ENCODE peak calls at places on chromosomes 11 and 22, in ten cellular contexts. One of them, this sample, is unnamed.

GRCh38 chr11:133529807-133530500 is 2.3 kb downstream of the OPCML start:
- DNase-seq in stimulated activated CD4-positive, alpha-beta T cell treated with anti-CD3 and anti-CD28 coated beads, Interleukin-1b, Interleukin-23, amount 100 ng/mL, for 4 hours: no peak
- DNase-seq in T-helper 1 cell: no peak
- DNase-seq in HFFc6: no peak
- DNase-seq in activated CD4-positive, alpha-beta T cell treated with anti-CD3 and anti-CD28 coated beads for 48 hours: no peak
- DNase-seq in IMR-90: no peak
- DNase-seq in nephron progenitor cell: no peak
- DNase-seq in GM10248: no peak
- DNase-seq in ACHN: no peak
- DNase-seq in NCI-H510A treated with DMSO at 0.1 percent for 48 hours: no peak
- DNase-seq in this sample: no peak

GRCh38 chr11:10653242-10653641 is 40.3 kb downstream of the IRAG1 start:
- DNase-seq in stimulated activated CD4-positive, alpha-beta T cell treated with anti-CD3 and anti-CD28 coated beads, Interleukin-1b, Interleukin-23, amount 100 ng/mL, for 4 hours: no peak
- DNase-seq in T-helper 1 cell: no peak
- DNase-seq in HFFc6: no peak
- DNase-seq in activated CD4-positive, alpha-beta T cell treated with anti-CD3 and anti-CD28 coated beads for 48 hours: no peak
- DNase-seq in IMR-90: no peak
- DNase-seq in nephron progenitor cell: no peak
- DNase-seq in GM10248: no peak
- DNase-seq in ACHN: no peak
- DNase-seq in NCI-H510A treated with DMSO at 0.1 percent for 48 hours: no peak
- DNase-seq in this sample: no peak

GRCh38 chr11:19379465-19379864 is 138.7 kb upstream of the E2F8 start:
- DNase-seq in stimulated activated CD4-positive, alpha-beta T cell treated with anti-CD3 and anti-CD28 coated beads, Interleukin-1b, Interleukin-23, amount 100 ng/mL, for 4 hours: no peak
- DNase-seq in T-helper 1 cell: no peak
- DNase-seq in HFFc6: no peak
- DNase-seq in activated CD4-positive, alpha-beta T cell treated with anti-CD3 and anti-CD28 coated beads for 48 hours: no peak
- DNase-seq in IMR-90: peak; percentile 18
- DNase-seq in nephron progenitor cell: no peak
- DNase-seq in GM10248: no peak
- DNase-seq in ACHN: no peak
- DNase-seq in NCI-H510A treated with DMSO at 0.1 percent for 48 hours: no peak
- DNase-seq in this sample: no peak

GRCh38 chr22:28917747-28918543 is 34.6 kb downstream of the ZNRF3 start:
- DNase-seq in stimulated activated CD4-positive, alpha-beta T cell treated with anti-CD3 and anti-CD28 coated beads, Interleukin-1b, Interleukin-23, amount 100 ng/mL, for 4 hours: no peak
- DNase-seq in T-helper 1 cell: no peak
- DNase-seq in HFFc6: no peak
- DNase-seq in activated CD4-positive, alpha-beta T cell treated with anti-CD3 and anti-CD28 coated beads for 48 hours: no peak
- DNase-seq in IMR-90: peak; percentile 31
- DNase-seq in nephron progenitor cell: peak; percentile 49
- DNase-seq in GM10248: no peak
- DNase-seq in ACHN: peak; percentile 66
- DNase-seq in NCI-H510A treated with DMSO at 0.1 percent for 48 hours: peak; percentile 70
- DNase-seq in this sample: no peak

GRCh38 chr11:9600651-9601040 is 27.2 kb downstream of the WEE1 start:
- DNase-seq in stimulated activated CD4-positive, alpha-beta T cell treated with anti-CD3 and anti-CD28 coated beads, Interleukin-1b, Interleukin-23, amount 100 ng/mL, for 4 hours: no peak
- DNase-seq in T-helper 1 cell: no peak
- DNase-seq in HFFc6: no peak
- DNase-seq in activated CD4-positive, alpha-beta T cell treated with anti-CD3 and anti-CD28 coated beads for 48 hours: peak; percentile 42
- DNase-seq in IMR-90: peak; percentile 53
- DNase-seq in nephron progenitor cell: no peak
- DNase-seq in GM10248: no peak
- DNase-seq in ACHN: no peak
- DNase-seq in NCI-H510A treated with DMSO at 0.1 percent for 48 hours: no peak
- DNase-seq in this sample: peak; percentile 53

GRCh38 chr22:36816635-36817428 is at the start of gene PVALB:
- DNase-seq in stimulated activated CD4-positive, alpha-beta T cell treated with anti-CD3 and anti-CD28 coated beads, Interleukin-1b, Interleukin-23, amount 100 ng/mL, for 4 hours: no peak
- DNase-seq in T-helper 1 cell: no peak
- DNase-seq in HFFc6: no peak
- DNase-seq in activated CD4-positive, alpha-beta T cell treated with anti-CD3 and anti-CD28 coated beads for 48 hours: peak; percentile 21
- DNase-seq in IMR-90: peak; percentile 13
- DNase-seq in nephron progenitor cell: peak; percentile 66
- DNase-seq in GM10248: no peak
- DNase-seq in ACHN: no peak
- DNase-seq in NCI-H510A treated with DMSO at 0.1 percent for 48 hours: no peak
- DNase-seq in this sample: peak; percentile 27

GRCh38 chr11:8368772-8369171 is 105.1 kb upstream of the LMO1 start:
- DNase-seq in stimulated activated CD4-positive, alpha-beta T cell treated with anti-CD3 and anti-CD28 coated beads, Interleukin-1b, Interleukin-23, amount 100 ng/mL, for 4 hours: no peak
- DNase-seq in T-helper 1 cell: no peak
- DNase-seq in HFFc6: no peak
- DNase-seq in activated CD4-positive, alpha-beta T cell treated with anti-CD3 and anti-CD28 coated beads for 48 hours: no peak
- DNase-seq in IMR-90: no peak
- DNase-seq in nephron progenitor cell: no peak
- DNase-seq in GM10248: no peak
- DNase-seq in ACHN: no peak
- DNase-seq in NCI-H510A treated with DMSO at 0.1 percent for 48 hours: no peak
- DNase-seq in this sample: no peak

GRCh38 chr22:32823024-32823730 is 21.7 kb downstream of the TIMP3 start:
- DNase-seq in stimulated activated CD4-positive, alpha-beta T cell treated with anti-CD3 and anti-CD28 coated beads, Interleukin-1b, Interleukin-23, amount 100 ng/mL, for 4 hours: no peak
- DNase-seq in T-helper 1 cell: no peak
- DNase-seq in HFFc6: no peak
- DNase-seq in activated CD4-positive, alpha-beta T cell treated with anti-CD3 and anti-CD28 coated beads for 48 hours: peak; percentile 19
- DNase-seq in IMR-90: peak; percentile 44
- DNase-seq in nephron progenitor cell: peak; percentile 54
- DNase-seq in GM10248: peak; percentile 31
- DNase-seq in ACHN: peak; percentile 32
- DNase-seq in NCI-H510A treated with DMSO at 0.1 percent for 48 hours: no peak
- DNase-seq in this sample: peak; percentile 67

GRCh38 chr22:44710474-44711235 is 8.7 kb downstream of the PRR5 start:
- DNase-seq in stimulated activated CD4-positive, alpha-beta T cell treated with anti-CD3 and anti-CD28 coated beads, Interleukin-1b, Interleukin-23, amount 100 ng/mL, for 4 hours: no peak
- DNase-seq in T-helper 1 cell: no peak
- DNase-seq in HFFc6: no peak
- DNase-seq in activated CD4-positive, alpha-beta T cell treated with anti-CD3 and anti-CD28 coated beads for 48 hours: peak; percentile 15
- DNase-seq in IMR-90: no peak
- DNase-seq in nephron progenitor cell: no peak
- DNase-seq in GM10248: peak; percentile 65
- DNase-seq in ACHN: no peak
- DNase-seq in NCI-H510A treated with DMSO at 0.1 percent for 48 hours: no peak
- DNase-seq in this sample: no peak

GRCh38 chr22:28282346-28282745 is 363.3 kb upstream of the PITPNB start:
- DNase-seq in stimulated activated CD4-positive, alpha-beta T cell treated with anti-CD3 and anti-CD28 coated beads, Interleukin-1b, Interleukin-23, amount 100 ng/mL, for 4 hours: no peak
- DNase-seq in T-helper 1 cell: no peak
- DNase-seq in HFFc6: no peak
- DNase-seq in activated CD4-positive, alpha-beta T cell treated with anti-CD3 and anti-CD28 coated beads for 48 hours: no peak
- DNase-seq in IMR-90: peak; percentile 67
- DNase-seq in nephron progenitor cell: no peak
- DNase-seq in GM10248: no peak
- DNase-seq in ACHN: no peak
- DNase-seq in NCI-H510A treated with DMSO at 0.1 percent for 48 hours: no peak
- DNase-seq in this sample: peak; percentile 25

GRCh38 chr22:24990344-24990905 is 37.9 kb downstream of the KIAA1671 start:
- DNase-seq in stimulated activated CD4-positive, alpha-beta T cell treated with anti-CD3 and anti-CD28 coated beads, Interleukin-1b, Interleukin-23, amount 100 ng/mL, for 4 hours: no peak
- DNase-seq in T-helper 1 cell: no peak
- DNase-seq in HFFc6: no peak
- DNase-seq in activated CD4-positive, alpha-beta T cell treated with anti-CD3 and anti-CD28 coated beads for 48 hours: no peak
- DNase-seq in IMR-90: no peak
- DNase-seq in nephron progenitor cell: no peak
- DNase-seq in GM10248: no peak
- DNase-seq in ACHN: no peak
- DNase-seq in NCI-H510A treated with DMSO at 0.1 percent for 48 hours: no peak
- DNase-seq in this sample: no peak

GRCh38 chr11:103870821-103871309 is 165.6 kb upstream of the DDI1 start:
- DNase-seq in stimulated activated CD4-positive, alpha-beta T cell treated with anti-CD3 and anti-CD28 coated beads, Interleukin-1b, Interleukin-23, amount 100 ng/mL, for 4 hours: no peak
- DNase-seq in T-helper 1 cell: no peak
- DNase-seq in HFFc6: no peak
- DNase-seq in activated CD4-positive, alpha-beta T cell treated with anti-CD3 and anti-CD28 coated beads for 48 hours: no peak
- DNase-seq in IMR-90: no peak
- DNase-seq in nephron progenitor cell: no peak
- DNase-seq in GM10248: no peak
- DNase-seq in ACHN: no peak
- DNase-seq in NCI-H510A treated with DMSO at 0.1 percent for 48 hours: no peak
- DNase-seq in this sample: no peak

GRCh38 chr11:82858133-82858532 is 42.1 kb downstream of the PRCP start:
- DNase-seq in stimulated activated CD4-positive, alpha-beta T cell treated with anti-CD3 and anti-CD28 coated beads, Interleukin-1b, Interleukin-23, amount 100 ng/mL, for 4 hours: no peak
- DNase-seq in T-helper 1 cell: no peak
- DNase-seq in HFFc6: no peak
- DNase-seq in activated CD4-positive, alpha-beta T cell treated with anti-CD3 and anti-CD28 coated beads for 48 hours: no peak
- DNase-seq in IMR-90: no peak
- DNase-seq in nephron progenitor cell: no peak
- DNase-seq in GM10248: no peak
- DNase-seq in ACHN: no peak
- DNase-seq in NCI-H510A treated with DMSO at 0.1 percent for 48 hours: no peak
- DNase-seq in this sample: no peak

GRCh38 chr11:123654566-123655081 is at the start of gene SCN3B:
- DNase-seq in stimulated activated CD4-positive, alpha-beta T cell treated with anti-CD3 and anti-CD28 coated beads, Interleukin-1b, Interleukin-23, amount 100 ng/mL, for 4 hours: peak; percentile 19
- DNase-seq in T-helper 1 cell: no peak
- DNase-seq in HFFc6: no peak
- DNase-seq in activated CD4-positive, alpha-beta T cell treated with anti-CD3 and anti-CD28 coated beads for 48 hours: peak; percentile 26
- DNase-seq in IMR-90: peak; percentile 61
- DNase-seq in nephron progenitor cell: peak; percentile 86
- DNase-seq in GM10248: peak; percentile 44
- DNase-seq in ACHN: peak; percentile 74
- DNase-seq in NCI-H510A treated with DMSO at 0.1 percent for 48 hours: peak; percentile 54
- DNase-seq in this sample: peak; percentile 62

GRCh38 chr22:30073743-30074142 is 6.5 kb upstream of the HORMAD2 start:
- DNase-seq in stimulated activated CD4-positive, alpha-beta T cell treated with anti-CD3 and anti-CD28 coated beads, Interleukin-1b, Interleukin-23, amount 100 ng/mL, for 4 hours: no peak
- DNase-seq in T-helper 1 cell: no peak
- DNase-seq in HFFc6: no peak
- DNase-seq in activated CD4-positive, alpha-beta T cell treated with anti-CD3 and anti-CD28 coated beads for 48 hours: no peak
- DNase-seq in IMR-90: peak; percentile 46
- DNase-seq in nephron progenitor cell: no peak
- DNase-seq in GM10248: no peak
- DNase-seq in ACHN: no peak
- DNase-seq in NCI-H510A treated with DMSO at 0.1 percent for 48 hours: no peak
- DNase-seq in this sample: no peak

GRCh38 chr11:120805960-120806555 is 217.8 kb upstream of the TBCEL start:
- DNase-seq in stimulated activated CD4-positive, alpha-beta T cell treated with anti-CD3 and anti-CD28 coated beads, Interleukin-1b, Interleukin-23, amount 100 ng/mL, for 4 hours: no peak
- DNase-seq in T-helper 1 cell: no peak
- DNase-seq in HFFc6: no peak
- DNase-seq in activated CD4-positive, alpha-beta T cell treated with anti-CD3 and anti-CD28 coated beads for 48 hours: no peak
- DNase-seq in IMR-90: no peak
- DNase-seq in nephron progenitor cell: no peak
- DNase-seq in GM10248: no peak
- DNase-seq in ACHN: no peak
- DNase-seq in NCI-H510A treated with DMSO at 0.1 percent for 48 hours: no peak
- DNase-seq in this sample: no peak